ENCODE peak calls at places on chromosomes 4 and X, in eight cellular contexts. One of them, this sample, is unnamed.

GRCh38 chr4:106454581-106454980 is 86.0 kb upstream of the GIMD1 start:
- DNase-seq in SJCRH30: no peak
- DNase-seq in heart right ventricle: no peak
- DNase-seq in heart left ventricle: no peak
- DNase-seq in PC-3: no peak
- DNase-seq in right lobe of liver: no peak
- DNase-seq in mucosa of descending colon: no peak
- DNase-seq in psoas muscle: no peak
- DNase-seq in this sample: no peak

GRCh38 chr4:20572976-20573375 is 127.3 kb upstream of the PACRGL start:
- DNase-seq in SJCRH30: no peak
- DNase-seq in heart right ventricle: no peak
- DNase-seq in heart left ventricle: no peak
- DNase-seq in PC-3: no peak
- DNase-seq in right lobe of liver: no peak
- DNase-seq in mucosa of descending colon: no peak
- DNase-seq in psoas muscle: no peak
- DNase-seq in this sample: no peak

GRCh38 chr4:91288702-91289311 is 1015.0 kb upstream of the GRID2 start:
- DNase-seq in SJCRH30: no peak
- DNase-seq in heart right ventricle: no peak
- DNase-seq in heart left ventricle: no peak
- DNase-seq in PC-3: no peak
- DNase-seq in right lobe of liver: no peak
- DNase-seq in mucosa of descending colon: no peak
- DNase-seq in psoas muscle: no peak
- DNase-seq in this sample: no peak

GRCh38 chr4:150212927-150213326 is 134.7 kb downstream of the DCLK2 start:
- DNase-seq in SJCRH30: no peak
- DNase-seq in heart right ventricle: no peak
- DNase-seq in heart left ventricle: no peak
- DNase-seq in PC-3: peak; percentile 74
- DNase-seq in right lobe of liver: no peak
- DNase-seq in mucosa of descending colon: no peak
- DNase-seq in psoas muscle: no peak
- DNase-seq in this sample: no peak

GRCh38 chrX:108736509-108737479 is at the start of gene IRS4:
- DNase-seq in SJCRH30: no peak
- DNase-seq in heart right ventricle: no peak
- DNase-seq in heart left ventricle: peak; percentile 22
- DNase-seq in PC-3: peak; percentile 18
- DNase-seq in right lobe of liver: no peak
- DNase-seq in mucosa of descending colon: no peak
- DNase-seq in psoas muscle: no peak
- DNase-seq in this sample: peak; percentile 36

GRCh38 chrX:84611843-84612636 is 109.8 kb upstream of the HDX start:
- DNase-seq in SJCRH30: no peak
- DNase-seq in heart right ventricle: no peak
- DNase-seq in heart left ventricle: no peak
- DNase-seq in PC-3: no peak
- DNase-seq in right lobe of liver: no peak
- DNase-seq in mucosa of descending colon: no peak
- DNase-seq in psoas muscle: no peak
- DNase-seq in this sample: no peak

GRCh38 chr4:41305486-41305885 is 48.8 kb downstream of the UCHL1 start:
- DNase-seq in SJCRH30: peak; percentile 91
- DNase-seq in heart right ventricle: no peak
- DNase-seq in heart left ventricle: no peak
- DNase-seq in PC-3: no peak
- DNase-seq in right lobe of liver: no peak
- DNase-seq in mucosa of descending colon: no peak
- DNase-seq in psoas muscle: no peak
- DNase-seq in this sample: no peak

GRCh38 chrX:19544693-19545305 is 29.5 kb upstream of the MAP3K15 start:
- DNase-seq in SJCRH30: peak; percentile 79
- DNase-seq in heart right ventricle: peak; percentile 22
- DNase-seq in heart left ventricle: peak; percentile 35
- DNase-seq in PC-3: peak; percentile 76
- DNase-seq in right lobe of liver: no peak
- DNase-seq in mucosa of descending colon: peak; percentile 73
- DNase-seq in psoas muscle: no peak
- DNase-seq in this sample: peak; percentile 39

GRCh38 chrX:134502686-134503085 is 42.7 kb downstream of the HPRT1 start:
- DNase-seq in SJCRH30: no peak
- DNase-seq in heart right ventricle: no peak
- DNase-seq in heart left ventricle: no peak
- DNase-seq in PC-3: no peak
- DNase-seq in right lobe of liver: no peak
- DNase-seq in mucosa of descending colon: no peak
- DNase-seq in psoas muscle: no peak
- DNase-seq in this sample: no peak

GRCh38 chrX:72080150-72080549 is 51.6 kb downstream of the RTL5 start:
- DNase-seq in SJCRH30: no peak
- DNase-seq in heart right ventricle: no peak
- DNase-seq in heart left ventricle: no peak
- DNase-seq in PC-3: no peak
- DNase-seq in right lobe of liver: no peak
- DNase-seq in mucosa of descending colon: no peak
- DNase-seq in psoas muscle: no peak
- DNase-seq in this sample: no peak

GRCh38 chr4:186557486-186557885 is 2.1 kb upstream of the MTNR1A start:
- DNase-seq in SJCRH30: peak; percentile 87
- DNase-seq in heart right ventricle: no peak
- DNase-seq in heart left ventricle: no peak
- DNase-seq in PC-3: peak; percentile 27
- DNase-seq in right lobe of liver: no peak
- DNase-seq in mucosa of descending colon: no peak
- DNase-seq in psoas muscle: no peak
- DNase-seq in this sample: no peak

GRCh38 chr4:13700196-13701140 is 72.9 kb upstream of the BOD1L1 start:
- DNase-seq in SJCRH30: no peak
- DNase-seq in heart right ventricle: no peak
- DNase-seq in heart left ventricle: no peak
- DNase-seq in PC-3: peak; percentile 92
- DNase-seq in right lobe of liver: no peak
- DNase-seq in mucosa of descending colon: no peak
- DNase-seq in psoas muscle: no peak
- DNase-seq in this sample: no peak

GRCh38 chr4:110119347-110119746 is 79.1 kb downstream of the ELOVL6 start:
- DNase-seq in SJCRH30: no peak
- DNase-seq in heart right ventricle: no peak
- DNase-seq in heart left ventricle: no peak
- DNase-seq in PC-3: peak; percentile 46
- DNase-seq in right lobe of liver: no peak
- DNase-seq in mucosa of descending colon: peak; percentile 57
- DNase-seq in psoas muscle: no peak
- DNase-seq in this sample: no peak

GRCh38 chrX:147912093-147912801 is 528 bp downstream of the FMR1 start:
- DNase-seq in SJCRH30: peak; percentile 58
- DNase-seq in heart right ventricle: peak; percentile 6
- DNase-seq in heart left ventricle: peak; percentile 41
- DNase-seq in PC-3: peak; percentile 49
- DNase-seq in right lobe of liver: peak; percentile 45
- DNase-seq in mucosa of descending colon: peak; percentile 38
- DNase-seq in psoas muscle: peak; percentile 16
- DNase-seq in this sample: peak; percentile 13

GRCh38 chrX:6293716-6294115 is 65.0 kb upstream of the NLGN4X start:
- DNase-seq in SJCRH30: no peak
- DNase-seq in heart right ventricle: no peak
- DNase-seq in heart left ventricle: no peak
- DNase-seq in PC-3: no peak
- DNase-seq in right lobe of liver: no peak
- DNase-seq in mucosa of descending colon: no peak
- DNase-seq in psoas muscle: no peak
- DNase-seq in this sample: no peak

GRCh38 chr4:54226399-54227260 is 2.5 kb upstream of the PDGFRA start:
- DNase-seq in SJCRH30: no peak
- DNase-seq in heart right ventricle: peak; percentile 52
- DNase-seq in heart left ventricle: peak; percentile 79
- DNase-seq in PC-3: no peak
- DNase-seq in right lobe of liver: peak; percentile 53
- DNase-seq in mucosa of descending colon: peak; percentile 45
- DNase-seq in psoas muscle: peak; percentile 69
- DNase-seq in this sample: no peak

GRCh38 chr4:74682567-74683359 is 111.6 kb downstream of the BTC start:
- DNase-seq in SJCRH30: peak; percentile 39
- DNase-seq in heart right ventricle: no peak
- DNase-seq in heart left ventricle: no peak
- DNase-seq in PC-3: peak; percentile 92
- DNase-seq in right lobe of liver: no peak
- DNase-seq in mucosa of descending colon: no peak
- DNase-seq in psoas muscle: no peak
- DNase-seq in this sample: peak; percentile 6

GRCh38 chr4:79492148-79492547 is 84.1 kb upstream of the GK2 start:
- DNase-seq in SJCRH30: peak; percentile 32
- DNase-seq in heart right ventricle: peak; percentile 78
- DNase-seq in heart left ventricle: peak; percentile 62
- DNase-seq in PC-3: no peak
- DNase-seq in right lobe of liver: no peak
- DNase-seq in mucosa of descending colon: no peak
- DNase-seq in psoas muscle: peak; percentile 14
- DNase-seq in this sample: no peak

DNA sequence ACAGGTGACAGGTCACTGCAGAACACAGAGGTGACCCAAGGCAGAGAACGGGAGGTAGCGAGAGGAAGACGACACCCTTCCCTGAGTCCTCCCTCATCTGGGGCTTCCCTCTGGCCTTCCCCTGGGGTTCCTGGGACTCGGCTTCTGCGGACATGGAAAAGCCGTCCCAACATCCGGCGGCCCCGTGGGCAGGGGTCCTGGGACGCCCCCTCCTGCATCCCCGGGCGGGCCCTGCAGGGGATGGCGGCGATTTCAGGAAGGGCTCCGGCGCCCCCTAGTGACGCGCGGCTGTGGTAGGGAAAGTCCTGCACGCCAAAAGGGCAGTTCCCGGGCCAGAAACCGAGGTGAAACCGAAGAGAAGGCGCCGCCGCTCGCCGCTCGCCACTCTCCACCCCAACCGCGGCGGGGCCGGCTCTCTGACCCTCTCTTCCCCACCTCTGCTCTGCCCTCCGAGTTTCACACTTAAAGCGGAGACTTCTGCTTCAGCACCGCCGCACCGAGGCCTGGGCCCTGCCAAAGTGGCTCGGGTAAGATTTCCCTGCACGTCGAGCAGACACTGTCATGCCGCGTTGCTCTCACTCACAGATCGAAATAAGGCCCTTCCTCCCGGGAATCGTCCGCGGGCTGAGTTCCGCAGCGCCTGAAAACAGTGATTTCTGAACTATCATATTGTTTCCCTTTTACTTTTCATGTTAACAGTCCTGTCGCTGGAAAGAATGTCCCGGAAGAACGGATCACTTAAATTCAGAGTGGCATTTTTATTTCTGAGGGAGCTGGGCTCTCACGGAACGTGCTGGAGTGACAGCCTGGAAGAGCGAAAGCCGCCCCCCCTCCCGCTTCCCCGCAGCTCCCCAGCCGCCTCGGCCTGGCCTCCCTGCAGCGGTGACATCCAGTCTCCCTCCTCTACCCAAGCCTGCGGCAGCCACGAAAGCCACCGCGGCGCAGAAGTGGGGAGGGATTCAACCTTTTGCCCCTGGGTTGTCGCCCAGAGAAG is 110.6 kb downstream of the DCTD start:
- DNase-seq in SJCRH30: peak; percentile 78
- DNase-seq in heart right ventricle: peak; percentile 68
- DNase-seq in heart left ventricle: peak; percentile 79
- DNase-seq in PC-3: peak; percentile 66
- DNase-seq in right lobe of liver: peak; percentile 73
- DNase-seq in mucosa of descending colon: peak; percentile 81
- DNase-seq in psoas muscle: peak; percentile 75
- DNase-seq in this sample: peak; percentile 86
- H3K4me3 ChIP-seq in SJCRH30: peak overlapping the region; percentile 59
- H3K4me3 ChIP-seq in heart right ventricle: peak overlapping the region; percentile 63
- H3K4me3 ChIP-seq in heart left ventricle: peak overlapping the region; percentile 67
- H3K4me3 ChIP-seq in PC-3: peak overlapping the region; percentile 55
- H3K4me3 ChIP-seq in right lobe of liver: peak overlapping the region; percentile 50
- H3K4me3 ChIP-seq in mucosa of descending colon: no peak overlapping the region
- H3K4me3 ChIP-seq in psoas muscle: peak overlapping the region; percentile 70
- H3K4me3 ChIP-seq in this sample: peak overlapping the region; percentile 49

GRCh38 chr4:173051697-173052096 is 116.9 kb upstream of the GALNT7 start:
- DNase-seq in SJCRH30: peak; percentile 41
- DNase-seq in heart right ventricle: no peak
- DNase-seq in heart left ventricle: no peak
- DNase-seq in PC-3: no peak
- DNase-seq in right lobe of liver: no peak
- DNase-seq in mucosa of descending colon: no peak
- DNase-seq in psoas muscle: no peak
- DNase-seq in this sample: no peak
- H3K4me3 ChIP-seq in SJCRH30: no peak overlapping the region
- H3K4me3 ChIP-seq in heart right ventricle: peak overlapping the region; percentile 29
- H3K4me3 ChIP-seq in heart left ventricle: peak overlapping the region; percentile 16
- H3K4me3 ChIP-seq in PC-3: no peak overlapping the region
- H3K4me3 ChIP-seq in right lobe of liver: no peak overlapping the region
- H3K4me3 ChIP-seq in mucosa of descending colon: no peak overlapping the region
- H3K4me3 ChIP-seq in psoas muscle: peak overlapping the region; percentile 9
- H3K4me3 ChIP-seq in this sample: no peak overlapping the region

GRCh38 chr4:139934786-139935330 is 219.1 kb downstream of the MAML3 start:
- DNase-seq in SJCRH30: no peak
- DNase-seq in heart right ventricle: no peak
- DNase-seq in heart left ventricle: no peak
- DNase-seq in PC-3: no peak
- DNase-seq in right lobe of liver: no peak
- DNase-seq in mucosa of descending colon: no peak
- DNase-seq in psoas muscle: no peak
- DNase-seq in this sample: peak; percentile 64
- H3K4me3 ChIP-seq in SJCRH30: no peak overlapping the region
- H3K4me3 ChIP-seq in heart right ventricle: no peak overlapping the region
- H3K4me3 ChIP-seq in heart left ventricle: no peak overlapping the region
- H3K4me3 ChIP-seq in PC-3: no peak overlapping the region
- H3K4me3 ChIP-seq in right lobe of liver: no peak overlapping the region
- H3K4me3 ChIP-seq in mucosa of descending colon: no peak overlapping the region
- H3K4me3 ChIP-seq in psoas muscle: no peak overlapping the region
- H3K4me3 ChIP-seq in this sample: peak overlapping the region; percentile 37

DNA sequence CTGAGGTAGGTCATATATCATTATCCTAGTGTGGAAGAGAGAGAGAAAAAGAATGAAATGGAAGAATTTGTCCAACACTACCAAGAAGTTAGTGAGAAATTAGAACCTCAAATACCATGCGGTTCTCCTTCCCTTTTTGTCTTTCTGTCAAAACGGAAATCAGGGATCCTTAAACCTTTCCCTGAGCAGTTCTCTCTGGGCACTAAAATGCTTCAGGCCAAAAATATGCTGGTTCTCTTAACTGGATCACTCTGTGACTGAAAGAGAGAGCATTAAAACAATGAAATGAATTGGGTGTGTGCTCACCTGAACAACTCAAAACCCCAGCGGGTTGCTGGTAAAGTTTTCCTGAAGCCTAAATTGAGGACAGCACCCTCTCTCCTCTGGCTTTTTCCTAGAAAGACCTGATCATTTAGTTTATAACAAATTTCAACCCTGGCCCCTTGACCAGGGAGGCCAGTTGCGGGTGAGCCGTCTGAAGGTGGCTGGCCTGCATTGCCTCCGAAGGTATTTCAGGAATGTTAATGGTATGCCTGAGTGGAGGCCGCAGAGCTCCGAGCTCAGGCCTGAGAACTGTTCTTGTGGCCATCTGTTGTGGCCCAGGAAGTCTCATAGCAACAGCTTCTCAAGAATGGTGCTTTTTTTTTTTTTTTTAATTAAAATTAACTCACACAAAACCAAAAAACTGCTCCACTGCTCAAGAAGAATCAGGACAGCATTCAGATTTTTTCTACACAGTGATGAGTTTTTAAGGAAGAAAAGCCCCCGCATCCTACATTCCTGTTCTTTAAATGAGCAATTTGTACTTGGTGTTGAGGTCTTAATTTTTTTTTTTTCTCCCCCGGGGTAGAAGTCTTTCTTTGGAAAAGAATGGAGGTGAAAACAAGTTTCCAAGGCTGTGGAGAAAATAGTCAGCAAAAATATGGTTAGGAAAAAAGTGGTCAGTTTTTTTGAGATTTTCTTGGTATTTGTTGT is 155.1 kb downstream of the SHROOM3 start:
- DNase-seq in SJCRH30: peak; percentile 93
- DNase-seq in heart right ventricle: peak; percentile 27
- DNase-seq in heart left ventricle: peak; percentile 74
- DNase-seq in PC-3: peak; percentile 65
- DNase-seq in right lobe of liver: no peak
- DNase-seq in mucosa of descending colon: peak; percentile 48
- DNase-seq in psoas muscle: no peak
- DNase-seq in this sample: no peak
- H3K4me3 ChIP-seq in SJCRH30: peak overlapping the region; percentile 43
- H3K4me3 ChIP-seq in heart right ventricle: no peak overlapping the region
- H3K4me3 ChIP-seq in heart left ventricle: no peak overlapping the region
- H3K4me3 ChIP-seq in PC-3: no peak overlapping the region
- H3K4me3 ChIP-seq in right lobe of liver: no peak overlapping the region
- H3K4me3 ChIP-seq in mucosa of descending colon: no peak overlapping the region
- H3K4me3 ChIP-seq in psoas muscle: no peak overlapping the region
- H3K4me3 ChIP-seq in this sample: no peak overlapping the region

This sample was measured in BE2C.